ENCODE peak calls at places on chromosomes 4 and X, in ten cellular contexts. P is upper lobe of right lung; H is mucosa of descending colon; I is CD8-positive, alpha-beta T cell; V is cardiac fibroblast; E is heart right ventricle; D is astrocyte of the spinal cord; X is tibial nerve; J is IMR-90; U is uterus. K is an unnamed sample.

GRCh38 chrX:6024204-6024603 is 204.5 kb downstream of the NLGN4X start:
- DNase-seq in X (no peak), U (no peak), P (no peak), E (no peak), J (no peak), V (no peak), D (peak), H (no peak), I (no peak), K (no peak)

GRCh38 chrX:135015526-135016245 is 6.7 kb downstream of the RTL8B start:
- DNase-seq in H (no peak), J (no peak), U (no peak), X (no peak), D (no peak), E (no peak), I (no peak), V (no peak), P (no peak), K (no peak)

GRCh38 chr4:89298788-89299152 is 8.8 kb downstream of the GPRIN3 start:
- DNase-seq in P (no peak), I (no peak), U (no peak), E (no peak), X (no peak), J (no peak), D (peak), V (peak), H (no peak), K (peak)

GRCh38 chrX:132651411-132652086 is 162.7 kb upstream of the MBNL3 start:
- DNase-seq in P (no peak), J (peak), I (no peak), U (no peak), D (peak), H (no peak), V (no peak), E (no peak), X (no peak), K (no peak)

GRCh38 chr4:97507587-97508245 is 635.6 kb downstream of the STPG2 start:
- DNase-seq in D (peak), U (no peak), P (no peak), I (no peak), H (no peak), V (peak), J (no peak), E (no peak), X (no peak), K (peak)

GRCh38 chrX:146396409-146396808 is 413.2 kb upstream of the CXorf51B start:
- DNase-seq in P (no peak), E (no peak), X (no peak), V (no peak), U (no peak), I (no peak), D (no peak), H (no peak), J (no peak), K (no peak)

GRCh38 chrX:115449742-115450141 is 111.2 kb upstream of the PLS3 start:
- DNase-seq in D (peak), J (no peak), H (no peak), E (peak), P (no peak), U (peak), V (peak), X (peak), I (no peak), K (peak)

GRCh38 chr4:102713096-102713495 is 47.7 kb downstream of the MANBA start:
- DNase-seq in E (no peak), J (peak), P (no peak), I (no peak), D (no peak), V (peak), U (no peak), H (no peak), X (no peak), K (peak)

GRCh38 chr4:152278505-152279301 is 257.2 kb downstream of the FBXW7 start:
- DNase-seq in H (peak), J (no peak), V (no peak), D (no peak), X (no peak), P (no peak), I (no peak), U (no peak), E (no peak), K (no peak)

GRCh38 chr4:27043200-27043599 is 182.6 kb downstream of the STIM2 start:
- DNase-seq in H (no peak), U (no peak), D (no peak), J (no peak), X (no peak), I (no peak), V (no peak), P (no peak), E (no peak), K (no peak)

GRCh38 chrX:105477351-105477750 is 256.9 kb upstream of the TEX13A start:
- DNase-seq in D (no peak), E (no peak), P (no peak), H (no peak), V (peak), I (no peak), U (no peak), X (no peak), J (no peak), K (no peak)

GRCh38 chrX:105480646-105481310 is 260.3 kb upstream of the TEX13A start:
- DNase-seq in E (peak), V (no peak), P (no peak), I (no peak), H (no peak), U (no peak), X (no peak), D (no peak), J (no peak), K (no peak)

GRCh38 chrX:105488731-105489130 is 268.2 kb upstream of the TEX13A start:
- DNase-seq in I (no peak), J (no peak), H (no peak), V (peak), X (no peak), D (no peak), E (no peak), U (no peak), P (no peak), K (peak)

DNA sequence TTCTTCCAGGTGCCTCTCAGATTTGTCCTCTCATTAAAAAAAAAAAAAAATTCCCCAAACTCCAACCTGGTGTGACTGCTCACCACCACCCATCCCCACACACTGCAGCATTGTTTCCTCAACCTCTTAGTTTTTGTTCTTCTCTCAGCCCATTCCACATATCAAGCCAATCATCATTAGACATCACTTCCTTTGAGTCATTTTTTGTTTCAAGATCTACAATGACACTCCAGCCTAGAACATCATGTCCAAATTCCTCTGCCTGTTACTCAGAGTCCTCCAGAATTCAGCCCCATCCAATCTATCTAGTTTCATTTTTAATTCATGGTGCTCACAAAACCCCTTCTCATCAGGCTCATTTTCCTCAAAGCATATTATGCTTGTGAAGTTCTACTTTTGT is 262.5 kb upstream of the TEX13A start:
- DNase-seq in E (no peak), V (peak), U (no peak), P (no peak), X (no peak), D (peak), H (no peak), I (no peak), J (peak), K (peak)
- H3K4me3 ChIP-seq in E (no peak), V (no peak), U (no peak), P (no peak), X (no peak), D (no peak), H (no peak), I (no peak), J (no peak), K (no peak)

GRCh38 chr4:119321921-119322687 is at the start of gene FABP2:
- DNase-seq in D (no peak), X (no peak), P (no peak), J (no peak), H (no peak), I (no peak), V (no peak), E (no peak), U (no peak), K (no peak)
- H3K4me3 ChIP-seq in D (no peak), X (peak), P (no peak), J (no peak), H (no peak), I (no peak), V (no peak), E (no peak), U (no peak), K (no peak)

DNA sequence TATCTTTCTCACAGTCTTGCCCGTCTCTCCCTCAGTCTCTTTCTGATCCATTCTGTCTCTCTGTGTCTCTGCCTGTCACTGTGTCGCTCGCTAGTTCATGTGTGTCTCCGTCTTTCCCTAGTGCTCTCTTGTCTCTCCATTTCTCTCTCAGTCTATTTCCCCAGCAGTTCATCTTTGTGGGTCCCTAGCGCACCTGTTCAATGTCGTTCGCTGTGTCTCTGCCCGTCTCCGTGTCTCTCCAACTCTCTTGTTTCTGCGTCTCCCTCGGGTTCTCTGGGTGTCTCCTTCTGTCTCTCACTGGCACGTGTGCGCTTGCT is 1.5 kb downstream of the GPR101 start:
- DNase-seq in I (no peak), E (no peak), U (no peak), X (no peak), H (no peak), V (no peak), J (no peak), P (no peak), D (no peak), K (no peak)
- H3K4me3 ChIP-seq in I (peak), E (peak), U (no peak), X (peak), H (no peak), V (peak), J (peak), P (peak), D (peak), K (peak)

DNA sequence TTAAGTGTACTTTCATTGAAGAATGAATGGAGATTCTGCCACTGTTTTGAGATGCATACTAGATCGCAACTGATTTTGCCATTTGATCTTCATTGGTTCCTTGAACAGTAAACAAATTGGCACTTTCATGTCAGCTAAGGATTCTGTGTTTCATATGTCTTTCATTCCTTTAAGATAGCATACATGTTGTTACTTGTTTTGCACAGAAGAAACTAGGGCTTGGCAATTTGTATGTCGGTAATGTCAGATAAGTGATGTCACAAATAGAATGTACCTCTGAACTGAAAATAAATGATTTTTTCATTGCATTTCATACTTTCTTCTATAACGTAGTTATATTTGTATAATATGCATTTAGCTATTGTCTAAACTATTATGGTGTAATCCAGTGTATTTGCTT is 73.2 kb upstream of the TENM3 start:
- DNase-seq in H (no peak), J (no peak), P (no peak), I (no peak), U (no peak), E (no peak), V (no peak), D (no peak), X (no peak), K (no peak)
- H3K4me3 ChIP-seq in H (no peak), J (no peak), P (no peak), I (no peak), U (no peak), E (no peak), V (no peak), D (no peak), X (no peak), K (no peak)

GRCh38 chr4:174218127-174218790 is 65.2 kb downstream of the FBXO8 start:
- DNase-seq in V (no peak), E (no peak), D (no peak), I (no peak), X (no peak), U (no peak), P (no peak), J (no peak), H (no peak), K (peak)
- H3K4me3 ChIP-seq in V (peak), E (peak), D (peak), I (no peak), X (peak), U (no peak), P (no peak), J (no peak), H (no peak), K (no peak)

GRCh38 chr4:4395849-4396627 is 9.1 kb downstream of the NSG1 start:
- DNase-seq in D (no peak), V (peak), U (no peak), X (no peak), P (no peak), J (peak), I (no peak), E (no peak), H (no peak), K (peak)
- H3K4me3 ChIP-seq in D (no peak), V (no peak), U (no peak), X (no peak), P (no peak), J (no peak), I (no peak), E (no peak), H (no peak), K (no peak)

GRCh38 chr4:15470149-15470520 is 453 bp downstream of the CC2D2A start:
- DNase-seq in J (peak), D (no peak), I (no peak), H (no peak), U (no peak), P (no peak), E (no peak), X (no peak), V (no peak), K (peak)

GRCh38 chr4:15466596-15466995 is 3.1 kb upstream of the CC2D2A start:
- DNase-seq in V (no peak), H (no peak), J (no peak), I (no peak), P (no peak), D (no peak), U (no peak), X (no peak), E (no peak), K (no peak)

GRCh38 chr4:15469402-15470148 is at the start of gene CC2D2A:
- DNase-seq in D (peak), E (no peak), V (peak), I (no peak), P (no peak), J (peak), H (no peak), X (no peak), U (no peak), K (peak)
- H3K4me3 ChIP-seq in D (peak), E (peak), V (peak), I (peak), P (peak), J (peak), H (no peak), X (peak), U (peak), K (peak)

DNA sequence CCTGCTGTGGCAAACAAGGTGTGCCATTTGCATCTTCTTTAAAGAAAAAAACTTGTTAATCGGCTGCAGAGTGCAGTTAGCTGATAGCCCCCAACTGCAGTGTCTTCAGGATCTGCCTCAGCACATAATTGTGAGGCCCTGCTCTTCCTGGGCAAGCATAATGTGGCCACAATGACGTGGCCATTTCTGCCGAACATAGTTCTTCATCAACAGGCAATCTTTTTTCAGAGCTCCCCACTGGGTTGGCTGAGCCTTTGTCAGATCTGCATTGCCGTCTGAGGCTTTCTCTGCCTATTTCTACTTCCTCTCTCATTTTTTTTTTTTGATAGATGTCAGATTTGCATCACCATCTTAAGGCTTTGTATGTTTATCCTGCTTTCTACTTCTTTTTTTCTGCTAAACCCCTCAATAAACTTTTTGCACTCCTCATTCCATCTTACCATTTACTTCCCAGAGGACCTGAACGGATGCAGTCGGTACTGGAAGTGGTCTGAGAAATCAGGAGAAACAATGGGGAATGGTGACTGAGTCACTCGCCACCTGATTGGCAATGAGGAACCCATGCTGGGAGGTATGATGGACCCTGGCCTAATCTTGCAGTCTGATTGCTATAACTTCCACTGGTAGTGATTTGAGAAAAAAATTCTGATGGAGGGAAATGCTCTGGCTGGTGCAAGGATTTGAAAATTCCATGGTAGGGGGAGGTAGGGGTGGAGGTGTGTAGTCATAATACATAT is 21.2 kb upstream of the TAB3 start:
- DNase-seq in E (no peak), I (no peak), U (no peak), H (no peak), X (no peak), P (no peak), V (peak), D (peak), J (peak), K (peak)
- H3K4me3 ChIP-seq in E (no peak), I (no peak), U (no peak), H (no peak), X (no peak), P (no peak), V (no peak), D (no peak), J (no peak), K (no peak)

GRCh38 chrX:50812995-50813842 is 775 bp downstream of the SHROOM4 start:
- DNase-seq in H (peak), E (peak), X (no peak), I (no peak), J (peak), U (peak), P (peak), D (peak), V (peak), K (peak)
- H3K4me3 ChIP-seq in H (peak), E (peak), X (peak), I (no peak), J (peak), U (peak), P (peak), D (peak), V (peak), K (peak)

K was measured in choroid plexus epithelial cell.